ENCODE peak calls at places on chromosome 4, in seven cellular contexts. J is choroid plexus epithelial cell, E is GM13977, M is ascending aorta, Q is endodermal cell, S is RWPE1, K is cardiac fibroblast. A is an unnamed sample.

GRCh38 chr4:128512767-128513322 is 225.2 kb upstream of the PGRMC2 start:
- DNase-seq in J (peak; percentile 64), E (no peak), M (no peak), Q (no peak), S (no peak), K (peak; percentile 24), A (no peak)

GRCh38 chr4:73139991-73140390 is 70.5 kb upstream of the COX18 start:
- DNase-seq in J (peak; percentile 62), E (no peak), M (no peak), Q (no peak), S (no peak), K (peak; percentile 10), A (no peak)

GRCh38 chr4:5127556-5127955 is 76.3 kb downstream of the STK32B start:
- DNase-seq in J (no peak), E (no peak), M (no peak), Q (no peak), S (no peak), K (no peak), A (no peak)

GRCh38 chr4:165312506-165312905 is 15.0 kb upstream of the MSMO1 start:
- DNase-seq in J (peak; percentile 86), E (no peak), M (no peak), Q (no peak), S (no peak), K (peak; percentile 60), A (peak; percentile 68)

GRCh38 chr4:123786955-123787354 is 390.4 kb downstream of the SPRY1 start:
- DNase-seq in J (peak; percentile 50), E (no peak), M (peak; percentile 63), Q (no peak), S (no peak), K (peak; percentile 60), A (peak; percentile 13)

GRCh38 chr4:188869581-188869980 is 730.3 kb downstream of the TRIML1 start:
- DNase-seq in J (peak; percentile 6), E (no peak), M (no peak), Q (no peak), S (no peak), K (peak; percentile 2), A (peak; percentile 22)

GRCh38 chr4:67549123-67549522 is 3.8 kb upstream of the CENPC start:
- DNase-seq in J (peak; percentile 67), E (peak; percentile 26), M (no peak), Q (no peak), S (peak; percentile 15), K (peak; percentile 60), A (peak; percentile 48)

GRCh38 chr4:123353656-123354055 is 42.9 kb upstream of the SPRY1 start:
- DNase-seq in J (no peak), E (no peak), M (no peak), Q (no peak), S (no peak), K (no peak), A (no peak)

GRCh38 chr4:12724520-12724919 is 759.6 kb downstream of the RAB28 start:
- DNase-seq in J (peak; percentile 26), E (peak; percentile 7), M (no peak), Q (no peak), S (no peak), K (peak; percentile 37), A (peak; percentile 49)

GRCh38 chr4:90825849-90826248 is 698.7 kb downstream of the CCSER1 start:
- DNase-seq in J (no peak), E (no peak), M (no peak), Q (no peak), S (no peak), K (no peak), A (no peak)

GRCh38 chr4:180832086-180832485 is 1411.1 kb upstream of the TENM3 start:
- DNase-seq in J (no peak), E (no peak), M (no peak), Q (peak; percentile 53), S (no peak), K (no peak), A (peak; percentile 13)

GRCh38 chr4:5945171-5945570 is 52.3 kb upstream of the CRMP1 start:
- DNase-seq in J (no peak), E (no peak), M (no peak), Q (peak; percentile 37), S (no peak), K (no peak), A (no peak)

GRCh38 chr4:26056406-26056805 is 142.4 kb downstream of the SMIM20 start:
- DNase-seq in J (no peak), E (no peak), M (no peak), Q (no peak), S (no peak), K (no peak), A (no peak)

GRCh38 chr4:153816542-153816941 is 27.7 kb upstream of the SFRP2 start:
- DNase-seq in J (no peak), E (no peak), M (no peak), Q (peak; percentile 57), S (no peak), K (no peak), A (no peak)

GRCh38 chr4:16360694-16361262 is 134.5 kb upstream of the TAPT1 start:
- DNase-seq in J (no peak), E (no peak), M (no peak), Q (no peak), S (no peak), K (no peak), A (no peak)

GRCh38 chr4:83757121-83757621 is 221.3 kb downstream of the GPAT3 start:
- DNase-seq in J (no peak), E (no peak), M (no peak), Q (no peak), S (peak; percentile 34), K (no peak), A (peak; percentile 25)

GRCh38 chr4:113576947-113577678 is 184.4 kb downstream of the CAMK2D start:
- DNase-seq in J (no peak), E (no peak), M (no peak), Q (no peak), S (no peak), K (no peak), A (no peak)

GRCh38 chr4:73007526-73008100 is 61.9 kb downstream of the COX18 start:
- DNase-seq in J (no peak), E (no peak), M (no peak), Q (no peak), S (no peak), K (no peak), A (no peak)

GRCh38 chr4:81214518-81215218 is 354 bp downstream of the PRKG2 start:
- DNase-seq in J (peak; percentile 61), E (no peak), M (no peak), Q (peak; percentile 77), S (peak; percentile 13), K (peak; percentile 50), A (no peak)

GRCh38 chr4:70838400-70838971 is 1.2 kb downstream of the GRSF1 start:
- DNase-seq in J (peak; percentile 39), E (no peak), M (no peak), Q (no peak), S (no peak), K (peak; percentile 21), A (peak; percentile 7)

GRCh38 chr4:65033899-65034298 is 624.6 kb upstream of the TECRL start:
- DNase-seq in J (peak; percentile 9), E (no peak), M (no peak), Q (no peak), S (no peak), K (no peak), A (peak; percentile 12)
- TF ChIP-seq CTCF in J (peak; percentile 27), E (no peak), M (no peak), Q (peak; percentile 73), S (peak; percentile 20), K (no peak), A (no peak)

GRCh38 chr4:147927377-147928137 is 195.7 kb downstream of the ARHGAP10 start:
- DNase-seq in J (peak; percentile 77), E (no peak), M (no peak), Q (no peak), S (no peak), K (peak; percentile 16), A (peak; percentile 46)

GRCh38 chr4:147938481-147938880 is 206.6 kb downstream of the ARHGAP10 start:
- DNase-seq in J (peak; percentile 33), E (no peak), M (no peak), Q (no peak), S (no peak), K (no peak), A (no peak)

GRCh38 chr4:147933779-147934178 is 201.9 kb downstream of the ARHGAP10 start:
- DNase-seq in J (no peak), E (no peak), M (no peak), Q (no peak), S (no peak), K (no peak), A (no peak)

GRCh38 chr4:147928400-147928799 is 196.5 kb downstream of the ARHGAP10 start:
- DNase-seq in J (peak; percentile 30), E (no peak), M (no peak), Q (no peak), S (no peak), K (peak; percentile 8), A (peak; percentile 6)

DNA sequence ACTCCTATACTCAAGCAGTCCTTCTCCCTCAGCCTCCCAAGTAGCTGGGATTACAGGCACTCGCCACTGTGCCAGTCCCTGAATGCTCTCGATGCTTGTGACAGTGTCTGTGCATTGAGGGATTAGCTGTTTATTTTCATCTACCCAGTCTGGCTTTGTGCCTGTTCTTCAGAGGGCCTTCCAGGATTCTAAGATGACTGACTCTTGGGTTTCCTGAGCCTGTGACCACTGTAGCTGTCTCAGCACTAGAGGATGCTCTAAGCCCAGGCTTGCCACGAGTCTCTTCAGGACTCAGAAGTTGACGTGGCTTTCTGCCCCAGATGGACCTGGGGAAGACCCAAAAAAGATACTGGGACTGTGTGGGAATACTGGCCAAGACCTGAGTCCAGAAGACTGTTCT is 201.4 kb downstream of the ARHGAP10 start:
- DNase-seq in J (peak; percentile 37), E (no peak), M (no peak), Q (no peak), S (no peak), K (peak; percentile 15), A (no peak)
- TF ChIP-seq CTCF in J (peak; percentile 34), E (peak; percentile 31), M (no peak), Q (peak; percentile 60), S (no peak), K (peak; percentile 6), A (no peak)

GRCh38 chr4:54958236-54958635 is 167.2 kb downstream of the KDR start:
- DNase-seq in J (peak; percentile 84), E (no peak), M (no peak), Q (no peak), S (no peak), K (peak; percentile 26), A (no peak)

GRCh38 chr4:54954656-54955388 is 170.6 kb downstream of the KDR start:
- DNase-seq in J (no peak), E (no peak), M (no peak), Q (no peak), S (no peak), K (peak; percentile 29), A (no peak)

GRCh38 chr4:54961357-54961975 is 163.9 kb downstream of the KDR start:
- DNase-seq in J (peak; percentile 67), E (peak; percentile 17), M (no peak), Q (no peak), S (peak; percentile 42), K (peak; percentile 54), A (peak; percentile 54)

GRCh38 chr4:54959656-54960055 is 165.7 kb downstream of the KDR start:
- DNase-seq in J (peak; percentile 81), E (no peak), M (no peak), Q (no peak), S (no peak), K (peak; percentile 56), A (no peak)
- TF ChIP-seq CTCF in J (no peak), E (no peak), M (no peak), Q (no peak), S (no peak), K (no peak), A (no peak)

DNA sequence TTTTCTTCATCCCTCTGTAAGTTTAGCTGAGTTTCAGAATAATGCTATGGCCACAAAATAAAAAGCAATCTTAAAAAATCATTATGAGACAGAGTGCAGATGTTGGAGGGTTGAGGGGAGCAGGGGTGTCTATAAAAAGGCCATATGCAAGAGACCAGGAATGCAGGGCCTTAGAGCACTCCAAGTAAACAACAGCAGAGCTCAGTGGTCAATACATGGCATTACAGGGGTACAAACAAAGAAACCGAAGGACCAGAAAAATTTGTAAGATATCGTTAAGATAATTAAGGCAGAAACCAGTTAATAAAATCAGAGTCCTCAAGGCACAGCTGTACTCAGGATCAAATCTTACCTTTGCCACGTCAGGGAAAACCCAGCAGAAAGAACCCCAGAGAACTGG is 28.4 kb upstream of the NDST3 start:
- DNase-seq in J (no peak), E (no peak), M (no peak), Q (no peak), S (no peak), K (no peak), A (no peak)
- TF ChIP-seq CTCF in J (no peak), E (no peak), M (no peak), Q (peak; percentile 71), S (no peak), K (no peak), A (no peak)